ENCODE peak calls at places on chromosome 10, in four cellular contexts. G is tibial nerve, Q is gastrocnemius medialis, V is right lobe of liver. W is an unnamed sample. For H3K27me3, the result is how much of the 10 kb centered on the place peaks cover.

GRCh38 chr10:37710831-37711616 is 146.4 kb downstream of the ZNF248 start:
- DNase-seq in Q (no peak), G (no peak), V (no peak), W (no peak)

GRCh38 chr10:95480102-95480900 is 80.9 kb downstream of the SORBS1 start:
- DNase-seq in V (peak), Q (no peak), G (no peak), W (no peak)

GRCh38 chr10:59098387-59098786 is 78.1 kb upstream of the PHYHIPL start:
- DNase-seq in V (no peak), G (no peak), Q (no peak), W (peak)

GRCh38 chr10:104688251-104688650 is 47.2 kb downstream of the SORCS3 start:
- DNase-seq in G (no peak), Q (no peak), V (no peak), W (no peak)

GRCh38 chr10:98212204-98212603 is 55.8 kb downstream of the LOXL4 start:
- DNase-seq in G (no peak), V (no peak), Q (no peak), W (no peak)

GRCh38 chr10:103040424-103040823 is 122.3 kb downstream of the CNNM2 start:
- DNase-seq in G (no peak), V (no peak), Q (no peak), W (peak)

GRCh38 chr10:71812016-71812912 is 38.8 kb downstream of the PSAP start:
- DNase-seq in Q (no peak), G (peak), V (peak), W (peak)

GRCh38 chr10:94131885-94132284 is 138.2 kb downstream of the PLCE1 start:
- DNase-seq in Q (no peak), V (no peak), G (no peak), W (no peak)

GRCh38 chr10:71516890-71517289 is 120.2 kb downstream of the CDH23 start:
- DNase-seq in Q (no peak), G (no peak), V (no peak), W (no peak)

GRCh38 chr10:113914936-113915335 is 60.5 kb downstream of the NHLRC2 start:
- DNase-seq in Q (no peak), G (no peak), V (no peak), W (no peak)

GRCh38 chr10:42970451-42971250 is 106.2 kb upstream of the RET start:
- DNase-seq in G (no peak), V (no peak), Q (no peak), W (peak)

GRCh38 chr10:13809447-13809846 is 222.7 kb downstream of the PRPF18 start:
- DNase-seq in Q (no peak), G (no peak), V (no peak), W (no peak)

GRCh38 chr10:129799942-129800341 is 164.1 kb downstream of the EBF3 start:
- DNase-seq in V (no peak), G (no peak), Q (no peak), W (no peak)

GRCh38 chr10:123965973-123966895 is 74.6 kb upstream of the CPXM2 start:
- DNase-seq in V (no peak), G (no peak), Q (no peak), W (no peak)

GRCh38 chr10:84988011-84988410 is 659.6 kb downstream of the CCSER2 start:
- DNase-seq in Q (no peak), G (no peak), V (no peak), W (no peak)

GRCh38 chr10:33330543-33331019 is 3.9 kb downstream of the NRP1 start:
- DNase-seq in G (peak), V (peak), Q (peak), W (peak)

GRCh38 chr10:124518366-124518765 is 56.7 kb downstream of the LHPP start:
- DNase-seq in V (peak), G (no peak), Q (no peak), W (no peak)

GRCh38 chr10:96664563-96664962 is 55.8 kb downstream of the PIK3AP1 start:
- DNase-seq in G (no peak), V (no peak), Q (no peak), W (no peak)

GRCh38 chr10:128274938-128275337 is 148.7 kb upstream of the MKI67 start:
- DNase-seq in V (no peak), G (peak), Q (peak), W (no peak)

GRCh38 chr10:128280271-128280670 is 154.0 kb upstream of the MKI67 start:
- DNase-seq in G (no peak), V (no peak), Q (no peak), W (no peak)

GRCh38 chr10:128278362-128278761 is 152.1 kb upstream of the MKI67 start:
- DNase-seq in Q (no peak), V (no peak), G (no peak), W (no peak)

GRCh38 chr10:128277267-128277666 is 151.0 kb upstream of the MKI67 start:
- DNase-seq in G (no peak), V (no peak), Q (no peak), W (no peak)

GRCh38 chr10:128275405-128275804 is 149.2 kb upstream of the MKI67 start:
- DNase-seq in V (no peak), Q (no peak), G (no peak), W (no peak)
- H3K27me3 ChIP-seq in V (under half), Q (under half), G (under half), W (under half)

DNA sequence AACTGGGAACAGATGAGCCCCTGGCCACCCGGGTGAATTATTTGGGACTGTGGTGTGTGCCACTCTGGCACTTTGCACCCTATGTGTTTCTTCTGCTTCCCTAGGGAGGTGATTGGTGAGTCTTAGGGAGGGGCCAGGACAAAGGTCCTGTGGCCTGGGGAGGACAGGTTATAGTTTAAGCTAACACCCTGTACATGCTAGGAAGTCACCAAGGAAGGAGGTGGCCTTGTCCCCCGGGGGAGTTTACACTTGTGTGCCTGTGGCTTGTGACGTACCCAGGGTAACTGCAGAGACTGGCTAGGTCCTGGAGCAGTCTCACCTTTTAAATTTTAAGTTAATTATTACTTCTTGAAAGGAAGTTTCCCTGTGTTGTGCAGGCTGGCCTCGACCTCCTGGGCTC is 196.2 kb downstream of the BAMBI start:
- DNase-seq in G (no peak), V (peak), Q (no peak), W (no peak)
- H3K27me3 ChIP-seq in G (under half), V (under half), Q (under half), W (under half)

GRCh38 chr10:91319336-91319735 is 90.8 kb upstream of the HECTD2 start:
- DNase-seq in V (no peak), Q (no peak), G (no peak), W (no peak)
- H3K27me3 ChIP-seq in V (under half), Q (under half), G (under half), W (under half)

GRCh38 chr10:46284286-46285229 is 2.2 kb upstream of the ANTXRL start:
- DNase-seq in Q (peak), V (peak), G (peak), W (peak)

GRCh38 chr10:46282460-46283216 is 4.2 kb upstream of the ANTXRL start:
- DNase-seq in V (peak), Q (peak), G (peak), W (peak)

GRCh38 chr10:46283217-46283944 is 3.4 kb upstream of the ANTXRL start:
- DNase-seq in Q (no peak), V (no peak), G (no peak), W (no peak)

GRCh38 chr10:46285300-46285699 is 1.5 kb upstream of the ANTXRL start:
- DNase-seq in V (no peak), Q (no peak), G (no peak), W (peak)

DNA sequence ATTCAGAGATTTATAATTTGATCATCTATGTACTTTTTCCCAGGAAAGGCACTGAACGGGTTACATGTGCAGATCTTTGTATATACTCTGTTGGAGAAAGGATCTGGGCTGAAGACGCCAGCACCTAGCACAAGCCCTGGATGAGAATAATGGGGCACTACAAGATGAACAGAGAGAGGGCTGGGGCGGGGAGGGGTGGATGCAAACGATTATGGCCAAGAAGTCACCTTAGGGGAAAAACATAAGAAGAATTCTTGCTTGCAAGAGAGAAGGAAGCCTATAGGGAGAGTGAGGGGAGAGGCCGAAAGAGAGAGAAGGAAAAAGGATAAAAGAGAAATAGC is 2.9 kb upstream of the ANTXRL start:
- DNase-seq in Q (no peak), G (no peak), V (no peak), W (no peak)
- H3K27me3 ChIP-seq in Q (under half), G (under half), V (under half), W (under half)

GRCh38 chr10:133335238-133336122 is 1.2 kb downstream of the CALY start:
- DNase-seq in V (no peak), G (peak), Q (no peak), W (no peak)

GRCh38 chr10:133337079-133337725 is 506 bp upstream of the CALY start:
- DNase-seq in V (no peak), G (no peak), Q (no peak), W (no peak)

GRCh38 chr10:133338080-133339071 is 1.7 kb upstream of the CALY start:
- DNase-seq in Q (no peak), V (no peak), G (no peak), W (no peak)

GRCh38 chr10:133334495-133335237 is 2.0 kb downstream of the CALY start:
- DNase-seq in Q (no peak), V (no peak), G (no peak), W (no peak)

DNA sequence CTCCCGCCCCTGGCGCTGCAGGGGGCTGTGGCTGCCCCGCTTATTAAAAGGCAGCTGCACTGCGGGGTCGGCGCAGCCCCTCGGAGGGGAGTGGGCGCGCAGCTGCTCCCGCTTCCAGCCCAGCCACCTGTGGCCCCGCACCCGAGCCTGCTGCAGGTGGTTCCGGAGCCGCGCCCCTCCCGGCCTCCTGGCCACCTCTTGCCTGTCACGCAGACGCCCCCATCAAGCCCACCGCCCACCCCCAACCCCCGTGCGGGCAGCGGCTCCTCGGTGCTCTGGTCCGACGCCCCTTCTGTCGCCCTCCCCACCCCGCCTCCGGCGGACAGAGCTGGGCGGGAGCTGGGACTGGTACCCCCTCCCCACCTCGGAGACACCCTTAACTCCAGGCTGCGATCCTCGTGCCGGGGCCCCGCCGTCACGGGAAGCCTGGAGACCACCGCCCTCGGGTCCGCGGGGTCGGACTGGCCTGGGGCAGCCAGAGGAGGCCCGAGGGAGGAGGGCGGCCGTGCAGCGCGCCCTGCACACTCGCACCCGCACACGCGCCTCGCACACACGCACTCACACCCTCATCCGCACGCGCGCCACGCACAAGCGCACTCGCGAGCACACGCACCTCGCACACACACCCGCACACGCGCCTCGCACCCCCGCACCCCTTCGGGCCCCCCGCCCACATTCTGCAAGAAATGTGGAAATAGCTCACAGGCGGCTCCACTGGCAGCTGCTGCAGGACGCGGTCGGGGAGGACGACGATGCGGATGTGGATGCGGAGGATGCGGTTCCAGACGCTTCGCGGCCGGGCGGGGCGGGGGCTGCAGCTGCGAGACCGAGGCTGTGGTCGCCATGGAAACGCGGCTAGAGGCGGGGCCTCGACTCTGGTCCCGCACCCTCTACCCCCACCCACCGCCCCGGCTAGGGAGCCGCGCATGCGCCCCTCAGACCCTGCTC is at the start of gene CALY:
- DNase-seq in G (no peak), Q (no peak), V (no peak), W (no peak)
- H3K27me3 ChIP-seq in G (under half), Q (half or more), V (under half), W (half or more)

GRCh38 chr10:69583106-69583505 is 9.9 kb upstream of the NEUROG3 start:
- DNase-seq in Q (no peak), G (no peak), V (no peak), W (no peak)
- H3K27me3 ChIP-seq in Q (under half), G (under half), V (under half), W (under half)

GRCh38 chr10:17001961-17002749 is 127.5 kb downstream of the CUBN start:
- DNase-seq in Q (peak), V (no peak), G (no peak), W (no peak)
- H3K27me3 ChIP-seq in Q (under half), V (under half), G (under half), W (under half)

GRCh38 chr10:11716704-11717103 is 25.5 kb upstream of the ECHDC3 start:
- DNase-seq in Q (no peak), G (no peak), V (no peak), W (no peak)
- H3K27me3 ChIP-seq in Q (under half), G (under half), V (under half), W (under half)

DNA sequence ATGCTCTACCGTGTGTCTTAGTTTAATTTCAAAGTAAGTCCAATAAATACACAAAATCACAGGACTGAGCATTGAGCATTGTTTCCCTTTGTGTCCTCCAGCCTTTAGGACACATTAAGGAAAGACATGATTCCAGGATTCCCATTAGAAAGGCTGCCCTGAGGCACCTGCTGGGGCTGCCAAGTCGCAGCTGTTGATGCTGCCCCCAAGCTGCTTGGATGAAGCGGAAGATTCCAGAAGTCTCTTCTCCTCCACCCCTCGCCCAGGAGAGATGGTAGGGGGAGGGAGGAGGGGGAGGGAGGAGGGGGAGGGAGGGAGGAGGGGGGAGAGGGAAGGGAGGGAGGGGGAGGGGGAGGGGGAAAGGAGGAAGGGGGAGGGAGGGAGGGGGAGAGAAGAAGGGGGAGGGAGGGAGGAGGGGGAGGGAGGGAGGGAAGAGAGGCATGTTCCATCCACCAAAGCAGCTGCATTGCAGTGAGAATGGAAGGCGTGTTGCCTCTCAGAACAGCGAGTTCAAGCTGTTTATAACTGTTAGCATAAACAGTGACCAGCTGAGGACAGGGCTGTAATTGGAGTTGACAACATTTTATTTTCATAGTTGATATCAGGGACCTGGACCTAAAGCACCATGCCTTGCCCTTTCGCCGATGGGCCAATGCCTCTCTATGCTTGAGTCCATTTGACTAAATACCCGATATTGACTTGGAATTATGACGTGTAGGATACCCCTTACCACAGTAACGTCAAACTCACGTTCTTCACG is 67.3 kb downstream of the DIP2C start:
- DNase-seq in Q (peak), G (no peak), V (no peak), W (no peak)
- H3K27me3 ChIP-seq in Q (under half), G (under half), V (under half), W (under half)

W was measured in SJSA1.